ENCODE peak calls at places on chromosomes 16 and 17, in five cellular contexts. I is psoas muscle; O is endothelial cell of umbilical vein; H is CD8-positive, alpha-beta memory T cell; L is neural progenitor cell. M is an unnamed sample. For H3K4me1, the result is how much of the 10 kb centered on the place peaks cover.

GRCh38 chr17:17128476-17129075 is 77.6 kb downstream of the PLD6 start:
- DNase-seq in H (no peak), I (peak), O (no peak), L (no peak), M (no peak)

GRCh38 chr16:35639233-35640205 is 2180.1 kb downstream of the TP53TG3F start:
- DNase-seq in I (no peak), O (no peak), L (no peak), H (no peak), M (no peak)

GRCh38 chr17:42378597-42379594 is 9.3 kb downstream of the STAT3 start:
- DNase-seq in I (no peak), H (no peak), O (peak), L (no peak), M (no peak)

GRCh38 chr17:59668816-59669215 is 38.4 kb downstream of the PTRH2 start:
- DNase-seq in I (no peak), O (peak), L (no peak), H (no peak), M (peak)

GRCh38 chr17:5798104-5798503 is 213.8 kb upstream of the NLRP1 start:
- DNase-seq in I (no peak), L (no peak), H (no peak), O (no peak), M (no peak)

GRCh38 chr16:78286076-78286475 is 186.6 kb downstream of the WWOX start:
- DNase-seq in I (no peak), H (no peak), O (no peak), L (no peak), M (no peak)

GRCh38 chr17:38732376-38733314 is 2.5 kb downstream of the CISD3 start:
- DNase-seq in I (no peak), O (no peak), H (no peak), L (no peak), M (no peak)

GRCh38 chr17:27506348-27507218 is 50.3 kb downstream of the KSR1 start:
- DNase-seq in I (no peak), L (peak), H (no peak), O (no peak), M (no peak)

GRCh38 chr17:58693208-58693607 is 806 bp downstream of the RAD51C start:
- DNase-seq in I (no peak), H (no peak), O (no peak), L (no peak), M (no peak)

GRCh38 chr17:75517277-75517865 is 1.0 kb downstream of the TSEN54 start:
- DNase-seq in L (peak), I (no peak), O (no peak), H (peak), M (no peak)

GRCh38 chr16:78258651-78259050 is 159.2 kb downstream of the WWOX start:
- DNase-seq in O (no peak), L (no peak), I (no peak), H (no peak), M (no peak)

GRCh38 chr17:34547453-34548063 is 31.8 kb upstream of the TMEM132E start:
- DNase-seq in H (no peak), I (no peak), L (no peak), O (no peak), M (no peak)

GRCh38 chr16:30760577-30761426 is 1.1 kb downstream of the CFAP119 start:
- DNase-seq in L (no peak), H (no peak), O (no peak), I (peak), M (no peak)

GRCh38 chr17:49738456-49739163 is 25.3 kb downstream of the FAM117A start:
- DNase-seq in O (no peak), L (no peak), H (peak), I (peak), M (no peak)

GRCh38 chr16:3606441-3606840 is 5.0 kb downstream of the SLX4 start:
- DNase-seq in O (no peak), I (no peak), L (no peak), H (no peak), M (no peak)

GRCh38 chr17:12665263-12666210 is at the start of gene MYOCD:
- DNase-seq in H (no peak), O (no peak), I (peak), L (peak), M (peak)

GRCh38 chr16:11692651-11693050 is 24.4 kb downstream of the SNN start:
- DNase-seq in O (no peak), L (no peak), I (no peak), H (no peak), M (no peak)

GRCh38 chr16:76946879-76947278 is 244.1 kb upstream of the MON1B start:
- DNase-seq in H (no peak), I (no peak), L (no peak), O (no peak), M (peak)

GRCh38 chr17:57972151-57972550 is 15.9 kb downstream of the VEZF1 start:
- DNase-seq in L (no peak), I (no peak), H (no peak), O (no peak), M (no peak)

GRCh38 chr17:57106107-57106835 is 21.2 kb downstream of the AKAP1 start:
- DNase-seq in L (peak), O (no peak), H (no peak), I (peak), M (no peak)

GRCh38 chr17:48037924-48038323 is 327 bp upstream of the COPZ2 start:
- DNase-seq in I (no peak), O (peak), L (no peak), H (no peak), M (no peak)

GRCh38 chr16:53090271-53090590 is 35.4 kb downstream of the CHD9 start:
- DNase-seq in H (no peak), O (peak), I (no peak), L (no peak), M (no peak)
- H3K4me1 ChIP-seq in H (under half), O (under half), I (half or more), L (under half), M (half or more)

DNA sequence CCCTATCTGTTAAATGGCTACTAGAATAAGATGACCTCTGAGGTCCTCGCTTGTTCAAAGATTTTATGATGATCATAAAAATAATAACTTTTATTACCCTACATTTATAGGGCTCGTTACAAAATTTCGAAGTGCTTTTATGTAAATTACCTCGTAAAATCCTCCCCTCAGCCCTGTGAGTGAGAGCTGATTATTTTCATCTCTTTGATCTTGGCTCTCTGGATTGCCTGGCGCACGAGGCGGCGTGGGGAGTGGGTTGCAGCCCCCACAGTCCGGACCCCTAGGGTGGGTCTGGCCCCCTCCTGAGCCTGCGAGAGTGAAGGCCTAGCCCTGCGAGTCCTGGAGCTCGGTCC is 1.6 kb downstream of the SDK2 start:
- DNase-seq in O (no peak), H (no peak), I (no peak), L (no peak), M (no peak)
- H3K4me3 ChIP-seq in O (no peak), H (peak), I (no peak), L (peak), M (no peak)

DNA sequence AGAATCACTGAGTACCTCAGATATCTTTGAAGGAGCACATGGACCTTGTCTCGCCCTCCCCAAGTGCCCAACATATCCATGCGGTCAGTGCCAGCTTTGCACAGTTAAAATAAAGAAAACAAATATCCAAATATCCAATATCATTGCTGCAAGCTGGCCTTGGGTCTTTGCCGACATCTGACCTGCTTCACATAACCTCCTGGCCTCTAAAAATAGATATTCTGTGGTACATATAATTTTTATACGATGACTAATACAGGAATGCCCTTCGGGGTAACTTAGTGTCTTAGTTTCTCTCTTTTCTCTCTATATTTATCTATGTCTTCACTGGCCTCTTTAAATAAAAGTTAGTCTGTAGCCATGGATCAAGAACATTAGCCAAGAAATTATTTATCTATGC is 67.8 kb downstream of the MAF start:
- DNase-seq in O (no peak), I (peak), L (no peak), H (no peak), M (no peak)
- H3K4me1 ChIP-seq in O (under half), I (under half), L (under half), H (under half), M (under half)

DNA sequence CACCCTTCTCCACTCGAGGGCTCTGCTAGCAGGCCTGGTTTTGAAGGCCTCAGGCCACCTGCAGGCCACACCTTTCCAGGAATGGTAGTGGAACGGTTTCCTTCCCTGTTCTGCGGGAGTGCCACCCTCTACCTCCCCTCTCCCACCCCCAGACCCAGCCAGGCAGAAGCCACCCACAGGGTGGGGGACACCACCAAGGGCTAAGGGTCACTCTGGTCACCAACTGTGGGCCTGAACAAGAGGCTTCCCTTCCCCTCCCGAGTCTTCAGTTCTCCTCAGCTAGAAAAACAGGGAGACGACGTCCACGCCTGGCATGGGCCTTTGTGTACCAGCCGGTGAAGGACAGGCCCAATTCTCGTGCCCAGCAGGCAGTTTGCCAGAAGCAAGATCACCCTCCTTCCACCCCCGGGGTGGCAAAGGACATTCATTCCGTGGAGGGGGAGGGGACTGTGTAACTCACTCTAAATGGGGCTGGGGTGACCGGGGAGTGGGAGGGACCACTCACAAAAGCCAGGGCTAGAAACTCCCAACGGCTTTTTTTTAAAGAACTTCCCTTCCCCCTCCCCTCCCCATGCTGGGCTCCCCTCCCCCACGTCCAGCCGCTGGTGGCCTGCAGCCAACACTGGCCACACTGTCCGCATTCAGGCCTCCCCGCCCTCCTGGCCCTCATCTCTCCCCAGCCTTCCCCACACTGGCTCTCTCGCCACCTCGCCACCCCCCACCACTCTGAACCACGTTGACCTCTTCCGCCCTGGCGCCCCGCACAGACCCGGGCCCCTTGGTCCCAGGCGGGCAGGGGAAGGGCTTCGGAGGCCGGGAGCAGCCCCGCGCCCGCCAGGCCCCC is 7.7 kb downstream of the CBX4 start:
- DNase-seq in O (no peak), L (peak), H (no peak), I (peak), M (no peak)
- H3K4me3 ChIP-seq in O (no peak), L (peak), H (no peak), I (peak), M (peak)

DNA sequence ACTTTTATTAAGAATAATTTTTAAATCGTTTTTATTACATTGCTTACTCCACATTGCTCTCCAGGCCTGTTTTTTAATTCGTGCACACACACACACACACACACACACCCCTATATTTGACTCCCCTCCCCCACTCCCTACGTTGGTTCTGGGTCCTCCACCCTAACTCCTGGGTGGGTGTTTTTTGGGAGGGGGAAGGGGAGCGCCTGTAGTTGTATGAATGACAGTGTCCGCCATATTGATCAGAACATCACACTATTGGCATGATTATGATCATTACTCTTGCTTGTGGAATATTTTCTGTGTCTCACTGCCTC is 1.3 kb downstream of the GNAO1 start:
- DNase-seq in H (no peak), O (no peak), I (no peak), L (no peak), M (no peak)
- H3K4me1 ChIP-seq in H (under half), O (under half), I (under half), L (under half), M (under half)

GRCh38 chr17:65101371-65101770 is 35.8 kb upstream of the RGS9 start:
- DNase-seq in L (no peak), O (no peak), I (no peak), H (no peak), M (no peak)
- H3K4me3 ChIP-seq in L (peak), O (no peak), I (peak), H (peak), M (peak)

DNA sequence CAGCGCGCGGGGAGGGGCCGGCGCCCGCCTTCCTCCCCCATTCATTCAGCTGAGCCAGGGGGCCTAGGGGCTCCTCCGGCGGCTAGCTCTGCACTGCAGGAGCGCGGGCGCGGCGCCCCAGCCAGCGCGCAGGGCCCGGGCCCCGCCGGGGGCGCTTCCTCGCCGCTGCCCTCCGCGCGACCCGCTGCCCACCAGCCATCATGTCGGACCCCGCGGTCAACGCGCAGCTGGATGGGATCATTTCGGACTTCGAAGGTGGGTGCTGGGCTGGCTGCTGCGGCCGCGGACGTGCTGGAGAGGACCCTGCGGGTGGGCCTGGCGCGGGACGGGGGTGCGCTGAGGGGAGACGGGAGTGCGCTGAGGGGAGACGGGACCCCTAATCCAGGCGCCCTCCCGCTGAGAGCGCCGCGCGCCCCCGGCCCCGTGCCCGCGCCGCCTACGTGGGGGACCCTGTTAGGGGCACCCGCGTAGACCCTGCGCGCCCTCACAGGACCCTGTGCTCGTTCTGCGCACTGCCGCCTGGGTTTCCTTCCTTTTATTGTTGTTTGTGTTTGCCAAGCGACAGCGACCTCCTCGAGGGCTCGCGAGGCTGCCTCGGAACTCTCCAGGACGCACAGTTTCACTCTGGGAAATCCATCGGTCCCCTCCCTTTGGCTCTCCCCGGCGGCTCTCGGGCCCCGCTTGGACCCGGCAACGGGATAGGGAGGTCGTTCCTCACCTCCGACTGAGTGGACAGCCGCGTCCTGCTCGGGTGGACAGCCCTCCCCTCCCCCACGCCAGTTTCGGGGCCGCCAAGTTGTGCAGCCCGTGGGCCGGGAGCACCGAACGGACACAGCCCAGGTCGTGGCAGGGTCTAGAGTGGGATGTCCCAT is 232.8 kb downstream of the SEC14L1 start:
- DNase-seq in L (peak), H (peak), I (peak), O (no peak), M (peak)
- H3K4me1 ChIP-seq in L (half or more), H (half or more), I (half or more), O (under half), M (under half)

GRCh38 chr16:25366078-25366477 is 108.4 kb upstream of the ZKSCAN2 start:
- DNase-seq in I (no peak), H (no peak), O (no peak), L (no peak), M (no peak)

GRCh38 chr16:25372716-25373115 is 115.1 kb upstream of the ZKSCAN2 start:
- DNase-seq in O (no peak), H (no peak), L (no peak), I (no peak), M (no peak)

GRCh38 chr16:25367773-25368172 is 110.1 kb upstream of the ZKSCAN2 start:
- DNase-seq in H (no peak), L (no peak), I (no peak), O (no peak), M (no peak)

GRCh38 chr16:25374556-25374955 is 116.9 kb upstream of the ZKSCAN2 start:
- DNase-seq in I (no peak), H (no peak), L (no peak), O (no peak), M (no peak)

DNA sequence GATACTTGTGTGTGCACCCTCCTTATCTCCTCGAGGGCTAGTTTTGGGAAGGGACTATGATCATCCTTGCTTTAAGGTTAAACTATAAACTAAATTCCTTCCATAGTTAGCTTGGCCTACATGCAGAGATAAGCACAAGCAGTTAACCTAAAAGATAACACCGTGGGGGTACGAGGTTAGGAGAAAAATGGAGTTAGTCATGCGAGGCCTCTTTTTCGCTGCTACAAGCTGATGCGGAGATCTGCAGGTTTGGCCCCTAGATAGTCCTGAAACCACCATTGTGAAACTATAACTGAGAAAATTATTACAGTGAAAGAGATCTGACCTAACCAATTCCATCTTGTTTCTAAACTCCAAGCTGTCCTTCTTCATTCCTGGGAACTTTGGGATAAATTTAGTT is 113.7 kb upstream of the ZKSCAN2 start:
- DNase-seq in I (no peak), O (no peak), L (no peak), H (no peak), M (no peak)
- H3K4me3 ChIP-seq in I (no peak), O (no peak), L (no peak), H (no peak), M (no peak)

GRCh38 chr17:15124746-15125145 is 140.4 kb downstream of the PMP22 start:
- DNase-seq in O (no peak), I (no peak), L (no peak), H (no peak), M (peak)
- H3K4me1 ChIP-seq in O (under half), I (under half), L (under half), H (under half), M (under half)

M was measured in adipocyte.